ENCODE peak calls at places on chromosomes 12 and 14, in four cellular contexts. One of them, this sample, is unnamed.

GRCh38 chr12:103813949-103814348 is 27.1 kb downstream of the NT5DC3 start:
- DNase-seq in NCI-H1092: no peak
- DNase-seq in nephron progenitor cell: no peak
- DNase-seq in psoas muscle: no peak
- DNase-seq in this sample: no peak

GRCh38 chr14:89270439-89271227 is 146.4 kb downstream of the FOXN3 start:
- DNase-seq in NCI-H1092: no peak
- DNase-seq in nephron progenitor cell: no peak
- DNase-seq in psoas muscle: no peak
- DNase-seq in this sample: no peak

GRCh38 chr14:75428230-75429104 is 645 bp downstream of the JDP2 start:
- DNase-seq in psoas muscle: peak; percentile 79
- DNase-seq in NCI-H1092: no peak
- DNase-seq in nephron progenitor cell: peak; percentile 40
- DNase-seq in this sample: peak; percentile 76

GRCh38 chr12:80778005-80778541 is 61.4 kb downstream of the MYF5 start:
- DNase-seq in NCI-H1092: peak; percentile 24
- DNase-seq in nephron progenitor cell: no peak
- DNase-seq in psoas muscle: no peak
- DNase-seq in this sample: peak; percentile 59

GRCh38 chr12:64273527-64274403 is 51.7 kb upstream of the KICS2 start:
- DNase-seq in nephron progenitor cell: peak; percentile 22
- DNase-seq in NCI-H1092: no peak
- DNase-seq in psoas muscle: no peak
- DNase-seq in this sample: no peak

GRCh38 chr14:70988452-70988851 is 81.2 kb downstream of the PCNX1 start:
- DNase-seq in nephron progenitor cell: no peak
- DNase-seq in psoas muscle: no peak
- DNase-seq in NCI-H1092: no peak
- DNase-seq in this sample: no peak

GRCh38 chr12:34600592-34601462 is 578.5 kb downstream of the ALG10 start:
- DNase-seq in nephron progenitor cell: no peak
- DNase-seq in NCI-H1092: no peak
- DNase-seq in psoas muscle: peak; percentile 18
- DNase-seq in this sample: peak; percentile 20

GRCh38 chr12:57220770-57221168 is 4.2 kb downstream of the NXPH4 start:
- DNase-seq in NCI-H1092: no peak
- DNase-seq in psoas muscle: no peak
- DNase-seq in nephron progenitor cell: no peak
- DNase-seq in this sample: no peak

GRCh38 chr14:57051633-57052032 is 217.1 kb downstream of the EXOC5 start:
- DNase-seq in NCI-H1092: no peak
- DNase-seq in psoas muscle: no peak
- DNase-seq in nephron progenitor cell: no peak
- DNase-seq in this sample: no peak

GRCh38 chr12:93127582-93128331 is 198.7 kb upstream of the EEA1 start:
- DNase-seq in nephron progenitor cell: no peak
- DNase-seq in psoas muscle: peak; percentile 75
- DNase-seq in NCI-H1092: peak; percentile 76
- DNase-seq in this sample: peak; percentile 78

GRCh38 chr12:124443929-124444712 is 123.3 kb downstream of the NCOR2 start:
- DNase-seq in nephron progenitor cell: no peak
- DNase-seq in NCI-H1092: no peak
- DNase-seq in psoas muscle: no peak
- DNase-seq in this sample: no peak

GRCh38 chr14:89702151-89702936 is 252.2 kb downstream of the EFCAB11 start:
- DNase-seq in nephron progenitor cell: no peak
- DNase-seq in psoas muscle: peak; percentile 55
- DNase-seq in NCI-H1092: peak; percentile 44
- DNase-seq in this sample: peak; percentile 47

GRCh38 chr12:49365542-49365941 is 1.7 kb upstream of the SPATS2 start:
- DNase-seq in psoas muscle: no peak
- DNase-seq in NCI-H1092: no peak
- DNase-seq in nephron progenitor cell: no peak
- DNase-seq in this sample: no peak

GRCh38 chr12:84070311-84070710 is 842.3 kb downstream of the SLC6A15 start:
- DNase-seq in NCI-H1092: no peak
- DNase-seq in nephron progenitor cell: no peak
- DNase-seq in psoas muscle: no peak
- DNase-seq in this sample: no peak

GRCh38 chr12:120181991-120182631 is 12.4 kb downstream of the GCN1 start:
- DNase-seq in NCI-H1092: no peak
- DNase-seq in psoas muscle: peak; percentile 79
- DNase-seq in nephron progenitor cell: no peak
- DNase-seq in this sample: no peak

GRCh38 chr14:43901950-43902349 is 605.1 kb downstream of the FSCB start:
- DNase-seq in nephron progenitor cell: no peak
- DNase-seq in NCI-H1092: no peak
- DNase-seq in psoas muscle: no peak
- DNase-seq in this sample: no peak

GRCh38 chr12:27292718-27293117 is 39.9 kb upstream of the BMAL2 start:
- DNase-seq in psoas muscle: no peak
- DNase-seq in nephron progenitor cell: no peak
- DNase-seq in NCI-H1092: no peak
- DNase-seq in this sample: no peak

GRCh38 chr12:54158581-54158980 is 30.2 kb downstream of the SMUG1 start:
- DNase-seq in nephron progenitor cell: no peak
- DNase-seq in NCI-H1092: no peak
- DNase-seq in psoas muscle: no peak
- DNase-seq in this sample: no peak

GRCh38 chr14:100889641-100890040 is 13.9 kb downstream of the RTL1 start:
- DNase-seq in nephron progenitor cell: no peak
- DNase-seq in NCI-H1092: no peak
- DNase-seq in psoas muscle: peak; percentile 19
- DNase-seq in this sample: peak; percentile 43

GRCh38 chr12:124469193-124469888 is 98.1 kb downstream of the NCOR2 start:
- DNase-seq in psoas muscle: no peak
- DNase-seq in NCI-H1092: no peak
- DNase-seq in nephron progenitor cell: no peak
- DNase-seq in this sample: no peak

GRCh38 chr14:27739657-27740156 is 1026.9 kb upstream of the FOXG1 start:
- DNase-seq in NCI-H1092: peak; percentile 13
- DNase-seq in psoas muscle: no peak
- DNase-seq in nephron progenitor cell: no peak
- DNase-seq in this sample: no peak

GRCh38 chr12:115430636-115431035 is 746.7 kb upstream of the TBX3 start:
- DNase-seq in psoas muscle: no peak
- DNase-seq in NCI-H1092: no peak
- DNase-seq in nephron progenitor cell: no peak
- DNase-seq in this sample: no peak

GRCh38 chr14:88468396-88468795 is 82.9 kb downstream of the SPATA7 start:
- DNase-seq in NCI-H1092: no peak
- DNase-seq in psoas muscle: no peak
- DNase-seq in nephron progenitor cell: no peak
- DNase-seq in this sample: no peak

GRCh38 chr12:25151476-25151875 is 43.5 kb downstream of the DNAI7 start:
- DNase-seq in NCI-H1092: no peak
- DNase-seq in nephron progenitor cell: no peak
- DNase-seq in psoas muscle: no peak
- DNase-seq in this sample: peak; percentile 90